ENCODE peak calls at places on chromosomes 2 and 18, in nine cellular contexts. X is PC-9, M is body of pancreas, V is endodermal cell, H is brain microvascular endothelial cell, Y is right atrium auricular region, S is cardiac fibroblast, W is BJ, K is breast epithelium. P is an unnamed sample.

GRCh38 chr2:100178085-100178788 is 35.8 kb upstream of the AFF3 start:
- DNase-seq in X (peak), M (peak), V (peak), H (peak), Y (no peak), S (peak), W (no peak), K (no peak), P (peak)

GRCh38 chr2:15177103-15177502 is 384.0 kb downstream of the NBAS start:
- DNase-seq in X (peak), M (no peak), V (no peak), H (peak), Y (no peak), S (no peak), W (no peak), K (no peak), P (peak)

GRCh38 chr2:109694190-109694589 is 80.0 kb downstream of the SOWAHC start:
- DNase-seq in X (peak), M (no peak), V (peak), H (peak), Y (no peak), S (peak), W (no peak), K (peak), P (peak)

GRCh38 chr18:7637269-7637668 is 70.2 kb downstream of the PTPRM start:
- DNase-seq in X (no peak), M (no peak), V (no peak), H (no peak), Y (no peak), S (peak), W (no peak), K (no peak), P (peak)

GRCh38 chr2:219230201-219230540 is 565 bp downstream of the ANKZF1 start:
- DNase-seq in X (peak), M (peak), V (peak), H (peak), Y (peak), S (peak), W (no peak), K (peak), P (peak)

GRCh38 chr2:28405537-28405936 is 12.9 kb downstream of the FOSL2 start:
- DNase-seq in X (no peak), M (no peak), V (no peak), H (no peak), Y (no peak), S (no peak), W (no peak), K (no peak), P (no peak)

GRCh38 chr2:28512607-28512965 is 16.7 kb downstream of the PLB1 start:
- DNase-seq in X (no peak), M (no peak), V (no peak), H (no peak), Y (no peak), S (no peak), W (no peak), K (no peak), P (no peak)

GRCh38 chr2:141329949-141330348 is 800.9 kb downstream of the LRP1B start:
- DNase-seq in X (no peak), M (no peak), V (no peak), H (no peak), Y (no peak), S (peak), W (no peak), K (no peak), P (peak)

GRCh38 chr2:195471163-195471562 is 185.9 kb upstream of the SLC39A10 start:
- DNase-seq in X (no peak), M (no peak), V (no peak), H (no peak), Y (no peak), S (no peak), W (no peak), K (no peak), P (no peak)

GRCh38 chr2:88136817-88137216 is 9.0 kb upstream of the FABP1 start:
- DNase-seq in X (no peak), M (no peak), V (no peak), H (no peak), Y (no peak), S (no peak), W (no peak), K (no peak), P (no peak)

GRCh38 chr2:38274286-38275276 is 102.5 kb downstream of the ATL2 start:
- DNase-seq in X (peak), M (no peak), V (no peak), H (peak), Y (no peak), S (peak), W (peak), K (no peak), P (peak)

GRCh38 chr2:226631671-226632070 is 167.9 kb downstream of the IRS1 start:
- DNase-seq in X (no peak), M (no peak), V (no peak), H (no peak), Y (no peak), S (peak), W (no peak), K (no peak), P (peak)

GRCh38 chr2:17995594-17995993 is 117.1 kb downstream of the KCNS3 start:
- DNase-seq in X (no peak), M (no peak), V (no peak), H (no peak), Y (no peak), S (no peak), W (no peak), K (no peak), P (no peak)

GRCh38 chr2:146634256-146635068 is 1210.4 kb upstream of the ACVR2A start:
- DNase-seq in X (peak), M (no peak), V (no peak), H (peak), Y (no peak), S (peak), W (peak), K (no peak), P (peak)

GRCh38 chr2:236246711-236247246 is 17.4 kb downstream of the ASB18 start:
- DNase-seq in X (no peak), M (no peak), V (no peak), H (no peak), Y (no peak), S (no peak), W (peak), K (no peak), P (no peak)

GRCh38 chr2:217835931-217836881 is 166.6 kb downstream of the TNS1 start:
- DNase-seq in X (no peak), M (no peak), V (peak), H (peak), Y (peak), S (peak), W (peak), K (peak), P (peak)

GRCh38 chr2:209191139-209191538 is 232.7 kb upstream of the MAP2 start:
- DNase-seq in X (no peak), M (no peak), V (no peak), H (no peak), Y (no peak), S (no peak), W (no peak), K (no peak), P (no peak)

GRCh38 chr2:104755026-104755856 is 98.7 kb upstream of the POU3F3 start:
- DNase-seq in X (no peak), M (no peak), V (no peak), H (no peak), Y (no peak), S (no peak), W (no peak), K (no peak), P (no peak)

GRCh38 chr2:42071762-42072161 is 23.9 kb downstream of the PKDCC start:
- DNase-seq in X (no peak), M (no peak), V (no peak), H (no peak), Y (no peak), S (no peak), W (no peak), K (no peak), P (no peak)

GRCh38 chr18:56333846-56334245 is 304.5 kb downstream of the TXNL1 start:
- DNase-seq in X (no peak), M (no peak), V (no peak), H (no peak), Y (no peak), S (no peak), W (no peak), K (no peak), P (no peak)

DNA sequence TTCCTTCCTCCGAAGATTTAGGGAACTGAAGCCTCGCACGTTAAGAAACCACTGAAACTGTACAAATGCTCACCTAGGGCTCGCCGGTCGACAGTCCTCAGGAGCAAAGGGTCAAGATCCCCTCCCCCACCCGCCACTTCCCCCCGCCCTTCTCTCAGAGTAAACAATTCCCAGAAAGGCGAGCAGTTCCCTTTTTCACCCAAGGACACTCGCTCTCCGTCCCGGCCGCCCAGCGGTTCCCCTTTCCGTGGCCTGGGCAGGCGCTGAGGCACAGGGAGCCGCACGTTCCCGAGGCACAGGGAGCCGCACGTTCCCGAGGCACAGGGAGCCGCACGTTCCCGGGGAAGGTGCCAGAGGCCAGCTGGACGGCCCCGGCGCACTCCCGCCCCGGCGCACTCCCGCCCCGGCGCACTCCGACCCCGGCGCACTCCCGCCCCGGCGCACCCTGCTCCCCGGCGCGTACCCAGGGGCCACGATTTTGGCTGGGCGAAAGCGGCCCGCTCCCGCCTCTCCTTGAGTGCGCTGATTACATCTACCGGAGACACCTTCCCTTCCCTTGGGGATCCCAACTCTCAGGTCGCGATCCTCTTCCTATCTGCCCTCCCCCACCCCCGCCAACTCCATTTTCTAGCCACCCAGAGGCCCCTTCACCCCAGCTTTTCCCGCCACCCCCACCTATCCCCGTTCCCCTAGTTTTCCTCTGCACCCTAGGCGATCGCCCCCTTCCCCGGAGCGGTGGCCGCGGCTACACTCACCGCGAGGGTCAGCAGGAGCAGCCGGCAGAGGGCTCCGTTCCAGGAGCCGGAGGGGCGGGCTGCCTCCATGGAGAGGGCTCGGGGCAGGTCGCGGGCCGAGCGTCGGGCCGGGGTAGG is 837 bp downstream of the DSC2 start:
- DNase-seq in X (peak), M (peak), V (peak), H (no peak), Y (peak), S (peak), W (no peak), K (peak), P (peak)
- H3K4me3 ChIP-seq in X (peak), M (peak), V (peak), H (peak), Y (peak), S (peak), W (no peak), K (peak), P (peak)

DNA sequence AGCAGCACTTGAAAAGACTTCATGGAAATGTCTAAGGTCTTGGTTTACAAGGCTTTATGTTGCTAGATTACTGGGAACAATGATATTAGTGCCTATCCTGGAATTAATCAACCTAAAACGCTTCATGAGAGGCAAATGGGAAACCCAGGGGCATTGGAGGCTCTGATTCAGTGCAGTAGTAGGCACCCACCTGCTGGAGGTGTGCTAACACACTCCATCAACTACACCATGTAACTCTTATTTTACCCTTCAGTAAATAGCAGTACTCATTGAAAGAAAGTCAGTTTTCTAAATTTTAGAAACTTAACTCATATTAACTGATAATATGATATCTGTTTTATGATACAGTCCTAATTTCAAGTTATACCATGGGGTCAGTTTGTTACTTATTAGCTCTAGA is 17.4 kb upstream of the HNRNPA3 start:
- DNase-seq in X (no peak), M (no peak), V (peak), H (no peak), Y (no peak), S (no peak), W (no peak), K (no peak), P (no peak)
- TF ChIP-seq CTCF in X (no peak), M (no peak), V (peak), H (no peak), Y (no peak), S (no peak), W (no peak), K (no peak), P (no peak)

GRCh38 chr18:77316013-77316412 is 66.4 kb downstream of the GALR1 start:
- DNase-seq in X (no peak), M (no peak), V (no peak), H (no peak), Y (no peak), S (no peak), W (no peak), K (no peak), P (no peak)

GRCh38 chr18:77321823-77322805 is 72.5 kb downstream of the GALR1 start:
- DNase-seq in X (no peak), M (peak), V (no peak), H (no peak), Y (no peak), S (no peak), W (no peak), K (no peak), P (no peak)

GRCh38 chr18:77314952-77315351 is 65.3 kb downstream of the GALR1 start:
- DNase-seq in X (no peak), M (no peak), V (no peak), H (no peak), Y (no peak), S (no peak), W (no peak), K (no peak), P (no peak)

GRCh38 chr18:77320960-77321559 is 71.4 kb downstream of the GALR1 start:
- DNase-seq in X (no peak), M (no peak), V (no peak), H (no peak), Y (no peak), S (no peak), W (no peak), K (no peak), P (no peak)

GRCh38 chr18:77316641-77317040 is 67.0 kb downstream of the GALR1 start:
- DNase-seq in X (no peak), M (no peak), V (no peak), H (peak), Y (no peak), S (no peak), W (no peak), K (no peak), P (peak)
- H3K4me3 ChIP-seq in X (no peak), M (no peak), V (no peak), H (no peak), Y (no peak), S (no peak), W (no peak), K (no peak), P (no peak)

DNA sequence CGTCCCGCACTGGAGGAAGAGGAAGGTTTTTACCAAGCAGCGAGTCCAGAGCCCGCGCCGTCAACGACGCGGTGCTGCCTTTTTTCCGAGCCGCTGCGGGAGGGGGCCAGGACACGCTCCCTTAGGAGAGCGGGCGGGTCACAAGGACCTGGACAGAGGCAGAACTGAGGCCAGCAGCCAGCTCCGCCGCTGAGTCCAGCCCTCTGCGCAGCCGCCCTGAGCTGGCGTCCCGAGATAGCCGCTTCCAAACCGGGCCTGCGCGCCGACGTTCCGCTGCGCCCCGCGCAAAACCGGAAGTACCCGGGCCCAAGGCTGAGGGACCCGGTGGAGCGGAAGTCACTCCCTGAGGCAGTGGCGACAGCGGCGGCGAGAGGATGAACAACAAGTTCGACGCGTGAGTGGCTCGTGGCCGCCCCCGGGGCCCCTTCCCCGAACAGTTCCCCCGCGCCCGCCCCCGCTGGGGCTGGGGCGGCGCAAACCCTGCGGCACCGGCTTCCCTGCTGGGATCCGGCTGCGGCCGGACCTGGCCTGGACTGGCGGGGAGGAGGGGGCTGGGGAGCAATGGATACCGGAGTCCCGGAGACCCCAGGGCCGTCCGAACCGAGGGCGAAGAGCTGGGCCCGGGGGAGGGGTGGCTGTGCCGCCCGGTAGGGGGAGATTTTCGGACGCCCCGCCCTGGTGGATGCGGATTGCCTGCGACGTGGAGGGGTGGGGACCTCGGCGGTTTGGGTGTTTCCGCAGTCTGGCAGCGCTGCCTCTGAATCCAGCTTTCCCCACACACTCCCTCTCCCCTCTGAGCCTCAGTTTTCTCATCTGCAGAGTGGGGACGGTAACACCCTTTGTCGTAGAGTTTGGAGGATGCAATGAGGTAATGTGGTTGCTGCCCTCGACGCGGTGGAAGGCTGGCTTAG is at the start of the genes EIF4E2 and TIGD1:
- DNase-seq in X (peak), M (peak), V (peak), H (peak), Y (peak), S (peak), W (peak), K (peak), P (peak)
- TF ChIP-seq CTCF in X (no peak), M (peak), V (peak), H (peak), Y (peak), S (peak), W (peak), K (peak), P (no peak)

GRCh38 chr2:175399326-175399725 is 217.8 kb upstream of the ATP5MC3 start:
- DNase-seq in X (no peak), M (no peak), V (no peak), H (no peak), Y (no peak), S (no peak), W (no peak), K (no peak), P (no peak)

GRCh38 chr2:175400975-175401374 is 219.5 kb upstream of the ATP5MC3 start:
- DNase-seq in X (no peak), M (no peak), V (no peak), H (no peak), Y (no peak), S (no peak), W (no peak), K (no peak), P (no peak)

GRCh38 chr2:175402591-175402990 is 221.1 kb upstream of the ATP5MC3 start:
- DNase-seq in X (no peak), M (no peak), V (no peak), H (no peak), Y (no peak), S (no peak), W (no peak), K (no peak), P (no peak)

GRCh38 chr2:175403599-175404221 is 222.2 kb upstream of the ATP5MC3 start:
- DNase-seq in X (no peak), M (no peak), V (no peak), H (no peak), Y (no peak), S (no peak), W (no peak), K (no peak), P (no peak)

GRCh38 chr2:175401956-175402469 is 220.5 kb upstream of the ATP5MC3 start:
- DNase-seq in X (no peak), M (no peak), V (no peak), H (no peak), Y (no peak), S (no peak), W (no peak), K (no peak), P (no peak)
- H3K4me3 ChIP-seq in X (no peak), M (no peak), V (no peak), H (no peak), Y (no peak), S (no peak), W (no peak), K (no peak), P (no peak)

GRCh38 chr2:121696410-121696930 is 40.2 kb downstream of the NIFK start:
- DNase-seq in X (no peak), M (no peak), V (peak), H (no peak), Y (no peak), S (no peak), W (no peak), K (no peak), P (no peak)
- TF ChIP-seq CTCF in X (no peak), M (no peak), V (peak), H (no peak), Y (no peak), S (no peak), W (no peak), K (no peak), P (no peak)